ENCODE peak calls at places on chromosome 18, in six cellular contexts. A is nucleus accumbens; G is NCI-H1092; D is activated CD8-positive, alpha-beta memory T cell treated with anti-CD3 and anti-CD28 coated beads for 4 hours; Q is stimulated activated naive CD4-positive, alpha-beta T cell; X is ACHN. K is an unnamed sample.

GRCh38 chr18:8858888-8859511 is 153.6 kb downstream of the MTCL1 start:
- DNase-seq in X (peak), A (no peak), G (no peak), Q (no peak), D (no peak), K (no peak)

GRCh38 chr18:76442413-76443171 is 52.5 kb downstream of the ZNF516 start:
- DNase-seq in X (no peak), A (no peak), D (no peak), Q (no peak), G (no peak), K (no peak)

GRCh38 chr18:3171631-3172030 is 48.1 kb downstream of the MYOM1 start:
- DNase-seq in D (no peak), A (no peak), Q (no peak), X (no peak), G (no peak), K (no peak)

GRCh38 chr18:44464401-44465185 is 216.1 kb upstream of the SETBP1 start:
- DNase-seq in A (no peak), G (no peak), X (no peak), Q (no peak), D (no peak), K (no peak)

GRCh38 chr18:10041180-10041579 is 127.4 kb downstream of the VAPA start:
- DNase-seq in D (no peak), A (no peak), X (no peak), G (no peak), Q (no peak), K (no peak)

GRCh38 chr18:74375999-74376398 is 60.4 kb downstream of the C18orf63 start:
- DNase-seq in X (peak), D (no peak), A (no peak), Q (no peak), G (no peak), K (no peak)

GRCh38 chr18:45764000-45764686 is 40.2 kb downstream of the SLC14A1 start:
- DNase-seq in Q (no peak), G (no peak), X (no peak), A (no peak), D (no peak), K (no peak)

GRCh38 chr18:9102391-9103216 is at the start of gene NDUFV2:
- DNase-seq in X (peak), A (peak), G (peak), Q (peak), D (peak), K (peak)

GRCh38 chr18:8657873-8658521 is 47.4 kb upstream of the MTCL1 start:
- DNase-seq in D (no peak), X (no peak), Q (no peak), G (peak), A (no peak), K (no peak)

GRCh38 chr18:44036500-44036899 is 644.2 kb upstream of the SETBP1 start:
- DNase-seq in D (no peak), G (no peak), Q (no peak), A (no peak), X (no peak), K (no peak)

GRCh38 chr18:46676162-46676830 is 19.3 kb upstream of the LOXHD1 start:
- DNase-seq in A (no peak), Q (no peak), X (peak), D (no peak), G (no peak), K (no peak)

GRCh38 chr18:12410121-12410520 is 2.4 kb downstream of the PRELID3A start:
- DNase-seq in G (no peak), D (no peak), X (no peak), A (no peak), Q (no peak), K (no peak)

GRCh38 chr18:50410008-50410407 is 35.2 kb downstream of the SKA1 start:
- DNase-seq in X (no peak), G (no peak), D (no peak), Q (no peak), A (no peak), K (no peak)

GRCh38 chr18:54802178-54802577 is 26.1 kb upstream of the RAB27B start:
- DNase-seq in D (no peak), G (no peak), Q (no peak), A (no peak), X (no peak), K (peak)

GRCh38 chr18:70337139-70337972 is 48.5 kb downstream of the SOCS6 start:
- DNase-seq in G (no peak), X (peak), Q (no peak), D (no peak), A (no peak), K (peak)

GRCh38 chr18:34509879-34510586 is 200.1 kb upstream of the DTNA start:
- DNase-seq in Q (no peak), G (no peak), D (no peak), X (no peak), A (no peak), K (no peak)

GRCh38 chr18:56252456-56252855 is 385.9 kb downstream of the TXNL1 start:
- DNase-seq in Q (no peak), G (no peak), X (no peak), A (no peak), D (no peak), K (no peak)